ENCODE peak calls at places on chromosomes 12 and 14, in ten cellular contexts. One of them, this sample, is unnamed.

GRCh38 chr14:81219821-81220487 is 805 bp downstream of the GTF2A1 start:
- DNase-seq in heart right ventricle: peak
- DNase-seq in CD8-positive, alpha-beta T cell: peak
- DNase-seq in stimulated activated CD8-positive, alpha-beta memory T cell treated with anti-CD3 and anti-CD28 coated beads, Interleukin-15, amount 100 ng/mL, for 24 hours: no peak
- DNase-seq in T-helper 1 cell: peak
- DNase-seq in Calu3: peak
- DNase-seq in activated CD8-positive, alpha-beta T cell treated with anti-CD3 and anti-CD28 coated beads for 36 hours: peak
- DNase-seq in GM20000: peak
- DNase-seq in non-pigmented ciliary epithelial cell: no peak
- DNase-seq in SK-MEL-5: peak
- DNase-seq in this sample: peak

GRCh38 chr14:94867931-94868597 is 98.2 kb upstream of the GSC start:
- DNase-seq in stimulated activated CD8-positive, alpha-beta memory T cell treated with anti-CD3 and anti-CD28 coated beads, Interleukin-15, amount 100 ng/mL, for 24 hours: no peak
- DNase-seq in T-helper 1 cell: no peak
- DNase-seq in GM20000: no peak
- DNase-seq in Calu3: peak
- DNase-seq in SK-MEL-5: peak
- DNase-seq in activated CD8-positive, alpha-beta T cell treated with anti-CD3 and anti-CD28 coated beads for 36 hours: no peak
- DNase-seq in CD8-positive, alpha-beta T cell: no peak
- DNase-seq in heart right ventricle: no peak
- DNase-seq in non-pigmented ciliary epithelial cell: no peak
- DNase-seq in this sample: no peak

GRCh38 chr12:101839324-101840283 is 8.8 kb upstream of the GNPTAB start:
- DNase-seq in non-pigmented ciliary epithelial cell: peak
- DNase-seq in stimulated activated CD8-positive, alpha-beta memory T cell treated with anti-CD3 and anti-CD28 coated beads, Interleukin-15, amount 100 ng/mL, for 24 hours: peak
- DNase-seq in CD8-positive, alpha-beta T cell: peak
- DNase-seq in Calu3: peak
- DNase-seq in GM20000: peak
- DNase-seq in heart right ventricle: no peak
- DNase-seq in activated CD8-positive, alpha-beta T cell treated with anti-CD3 and anti-CD28 coated beads for 36 hours: peak
- DNase-seq in T-helper 1 cell: peak
- DNase-seq in SK-MEL-5: peak
- DNase-seq in this sample: peak

GRCh38 chr14:92607251-92607650 is 93.7 kb downstream of the RIN3 start:
- DNase-seq in non-pigmented ciliary epithelial cell: no peak
- DNase-seq in T-helper 1 cell: no peak
- DNase-seq in stimulated activated CD8-positive, alpha-beta memory T cell treated with anti-CD3 and anti-CD28 coated beads, Interleukin-15, amount 100 ng/mL, for 24 hours: no peak
- DNase-seq in GM20000: no peak
- DNase-seq in Calu3: no peak
- DNase-seq in activated CD8-positive, alpha-beta T cell treated with anti-CD3 and anti-CD28 coated beads for 36 hours: no peak
- DNase-seq in heart right ventricle: no peak
- DNase-seq in CD8-positive, alpha-beta T cell: no peak
- DNase-seq in SK-MEL-5: no peak
- DNase-seq in this sample: no peak

GRCh38 chr14:71242237-71242748 is 335.0 kb downstream of the PCNX1 start:
- DNase-seq in activated CD8-positive, alpha-beta T cell treated with anti-CD3 and anti-CD28 coated beads for 36 hours: no peak
- DNase-seq in Calu3: no peak
- DNase-seq in stimulated activated CD8-positive, alpha-beta memory T cell treated with anti-CD3 and anti-CD28 coated beads, Interleukin-15, amount 100 ng/mL, for 24 hours: no peak
- DNase-seq in non-pigmented ciliary epithelial cell: no peak
- DNase-seq in T-helper 1 cell: no peak
- DNase-seq in CD8-positive, alpha-beta T cell: no peak
- DNase-seq in SK-MEL-5: no peak
- DNase-seq in GM20000: no peak
- DNase-seq in heart right ventricle: no peak
- DNase-seq in this sample: no peak

GRCh38 chr14:104350463-104351185 is 212.2 kb downstream of the KIF26A start:
- DNase-seq in SK-MEL-5: no peak
- DNase-seq in stimulated activated CD8-positive, alpha-beta memory T cell treated with anti-CD3 and anti-CD28 coated beads, Interleukin-15, amount 100 ng/mL, for 24 hours: no peak
- DNase-seq in CD8-positive, alpha-beta T cell: no peak
- DNase-seq in GM20000: no peak
- DNase-seq in heart right ventricle: no peak
- DNase-seq in activated CD8-positive, alpha-beta T cell treated with anti-CD3 and anti-CD28 coated beads for 36 hours: no peak
- DNase-seq in T-helper 1 cell: no peak
- DNase-seq in non-pigmented ciliary epithelial cell: no peak
- DNase-seq in Calu3: no peak
- DNase-seq in this sample: no peak

GRCh38 chr12:105983622-105984325 is 155.0 kb downstream of the NUAK1 start:
- DNase-seq in T-helper 1 cell: no peak
- DNase-seq in heart right ventricle: no peak
- DNase-seq in SK-MEL-5: no peak
- DNase-seq in CD8-positive, alpha-beta T cell: no peak
- DNase-seq in Calu3: no peak
- DNase-seq in non-pigmented ciliary epithelial cell: peak
- DNase-seq in GM20000: no peak
- DNase-seq in stimulated activated CD8-positive, alpha-beta memory T cell treated with anti-CD3 and anti-CD28 coated beads, Interleukin-15, amount 100 ng/mL, for 24 hours: no peak
- DNase-seq in activated CD8-positive, alpha-beta T cell treated with anti-CD3 and anti-CD28 coated beads for 36 hours: no peak
- DNase-seq in this sample: no peak

GRCh38 chr12:101881228-101881627 is 3.8 kb downstream of the DRAM1 start:
- DNase-seq in heart right ventricle: no peak
- DNase-seq in SK-MEL-5: no peak
- DNase-seq in Calu3: no peak
- DNase-seq in GM20000: no peak
- DNase-seq in T-helper 1 cell: no peak
- DNase-seq in stimulated activated CD8-positive, alpha-beta memory T cell treated with anti-CD3 and anti-CD28 coated beads, Interleukin-15, amount 100 ng/mL, for 24 hours: no peak
- DNase-seq in activated CD8-positive, alpha-beta T cell treated with anti-CD3 and anti-CD28 coated beads for 36 hours: no peak
- DNase-seq in CD8-positive, alpha-beta T cell: no peak
- DNase-seq in non-pigmented ciliary epithelial cell: no peak
- DNase-seq in this sample: no peak

GRCh38 chr14:70278281-70278680 is 81.2 kb downstream of the COX16 start:
- DNase-seq in heart right ventricle: no peak
- DNase-seq in GM20000: no peak
- DNase-seq in Calu3: no peak
- DNase-seq in SK-MEL-5: no peak
- DNase-seq in T-helper 1 cell: no peak
- DNase-seq in activated CD8-positive, alpha-beta T cell treated with anti-CD3 and anti-CD28 coated beads for 36 hours: no peak
- DNase-seq in non-pigmented ciliary epithelial cell: no peak
- DNase-seq in CD8-positive, alpha-beta T cell: no peak
- DNase-seq in stimulated activated CD8-positive, alpha-beta memory T cell treated with anti-CD3 and anti-CD28 coated beads, Interleukin-15, amount 100 ng/mL, for 24 hours: no peak
- DNase-seq in this sample: no peak

GRCh38 chr14:38616959-38617358 is 361.1 kb upstream of the CLEC14A start:
- DNase-seq in T-helper 1 cell: no peak
- DNase-seq in heart right ventricle: no peak
- DNase-seq in SK-MEL-5: no peak
- DNase-seq in GM20000: no peak
- DNase-seq in non-pigmented ciliary epithelial cell: no peak
- DNase-seq in CD8-positive, alpha-beta T cell: no peak
- DNase-seq in Calu3: no peak
- DNase-seq in activated CD8-positive, alpha-beta T cell treated with anti-CD3 and anti-CD28 coated beads for 36 hours: no peak
- DNase-seq in stimulated activated CD8-positive, alpha-beta memory T cell treated with anti-CD3 and anti-CD28 coated beads, Interleukin-15, amount 100 ng/mL, for 24 hours: no peak
- DNase-seq in this sample: no peak

GRCh38 chr12:131901431-131902331 is 7.3 kb downstream of the ULK1 start:
- DNase-seq in CD8-positive, alpha-beta T cell: no peak
- DNase-seq in stimulated activated CD8-positive, alpha-beta memory T cell treated with anti-CD3 and anti-CD28 coated beads, Interleukin-15, amount 100 ng/mL, for 24 hours: no peak
- DNase-seq in SK-MEL-5: no peak
- DNase-seq in GM20000: no peak
- DNase-seq in heart right ventricle: peak
- DNase-seq in activated CD8-positive, alpha-beta T cell treated with anti-CD3 and anti-CD28 coated beads for 36 hours: no peak
- DNase-seq in non-pigmented ciliary epithelial cell: no peak
- DNase-seq in T-helper 1 cell: no peak
- DNase-seq in Calu3: peak
- DNase-seq in this sample: no peak

This sample was measured in activated T-helper 2 cell treated with anti-CD3 and anti-CD28 coated beads, Interferon-gamma antibody, Interleukin-2, Interleukin-4, amounts not matched to agents 10 μg/mL and 5 μg/mL and 100 μg/mL, durations not matched to agents 14 hours and 24 hours and 36 hours.